ENCODE peak calls at places on chromosomes 2 and 18, in four cellular contexts. Y is mucosa of descending colon, U is heart right ventricle, V is body of pancreas. D is an unnamed sample.

GRCh38 chr2:170101789-170102188 is 76.2 kb upstream of the MYO3B start:
- DNase-seq in V (no peak), U (no peak), Y (no peak), D (no peak)

GRCh38 chr2:156892449-156893335 is 364.8 kb upstream of the GALNT5 start:
- DNase-seq in Y (no peak), U (no peak), V (no peak), D (peak; percentile 30)

GRCh38 chr2:170929686-170930050 is 615 bp downstream of the GORASP2 start:
- DNase-seq in Y (peak; percentile 80), V (peak; percentile 82), U (no peak), D (peak; percentile 17)

GRCh38 chr2:102615620-102616436 is 3.5 kb upstream of the SLC9A2 start:
- DNase-seq in U (peak; percentile 7), Y (peak; percentile 64), V (peak; percentile 66), D (peak; percentile 24)

GRCh38 chr2:38875227-38875575 is 533 bp downstream of the DHX57 start:
- DNase-seq in Y (no peak), V (no peak), U (no peak), D (no peak)

GRCh38 chr18:2459886-2460285 is 111.4 kb downstream of the METTL4 start:
- DNase-seq in U (no peak), Y (no peak), V (no peak), D (peak; percentile 40)

GRCh38 chr2:235946590-235946989 is 221.6 kb downstream of the GBX2 start:
- DNase-seq in Y (no peak), U (no peak), V (no peak), D (no peak)

GRCh38 chr2:20164061-20164733 is 60.7 kb downstream of the SDC1 start:
- DNase-seq in V (no peak), Y (no peak), U (no peak), D (peak; percentile 19)

GRCh38 chr18:26003391-26003790 is 87.0 kb downstream of the SS18 start:
- DNase-seq in U (no peak), V (peak; percentile 28), Y (no peak), D (no peak)

GRCh38 chr2:85905187-85905666 is 16.4 kb upstream of the ST3GAL5 start:
- DNase-seq in Y (no peak), V (no peak), U (no peak), D (peak; percentile 89)

GRCh38 chr18:9612215-9612830 is 2.0 kb downstream of the PPP4R1 start:
- DNase-seq in Y (no peak), U (peak; percentile 14), V (peak; percentile 60), D (peak; percentile 32)
- H3K4me3 ChIP-seq in Y (no peak overlapping the region), U (no peak overlapping the region), V (no peak overlapping the region), D (peak overlapping the region; percentile 74)

GRCh38 chr18:32110005-32110404 is 18.3 kb downstream of the RNF138 start:
- DNase-seq in U (no peak), V (no peak), Y (no peak), D (no peak)

GRCh38 chr18:32111706-32112105 is 20.0 kb downstream of the RNF138 start:
- DNase-seq in Y (no peak), U (no peak), V (no peak), D (no peak)

DNA sequence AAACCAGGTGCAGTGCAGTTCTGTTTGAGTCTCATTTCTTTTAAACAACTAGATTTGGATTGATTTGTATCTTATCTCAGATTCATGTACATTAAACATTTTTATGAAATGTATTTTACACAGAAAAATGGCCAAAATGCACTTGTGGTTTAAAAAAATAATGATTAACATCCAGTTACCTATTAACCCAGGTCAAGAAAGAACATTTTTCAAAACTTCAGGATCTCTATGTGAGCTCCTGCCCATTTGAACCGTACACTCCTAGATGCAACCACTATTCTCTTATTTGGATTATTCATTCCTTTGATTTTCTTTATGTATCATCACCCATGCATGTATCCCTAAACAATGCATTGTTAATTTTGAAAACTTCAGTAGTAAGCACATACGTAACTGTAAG is 22.6 kb downstream of the RNF138 start:
- DNase-seq in U (no peak), V (no peak), Y (no peak), D (no peak)
- TF ChIP-seq CTCF in U (no peak), V (no peak), Y (no peak), D (no peak)

GRCh38 chr2:199810422-199811250 is 40.4 kb downstream of the FTCDNL1 start:
- DNase-seq in U (no peak), Y (no peak), V (no peak), D (no peak)
- H3K4me3 ChIP-seq in U (no peak overlapping the region), Y (no peak overlapping the region), V (no peak overlapping the region), D (no peak overlapping the region)

DNA sequence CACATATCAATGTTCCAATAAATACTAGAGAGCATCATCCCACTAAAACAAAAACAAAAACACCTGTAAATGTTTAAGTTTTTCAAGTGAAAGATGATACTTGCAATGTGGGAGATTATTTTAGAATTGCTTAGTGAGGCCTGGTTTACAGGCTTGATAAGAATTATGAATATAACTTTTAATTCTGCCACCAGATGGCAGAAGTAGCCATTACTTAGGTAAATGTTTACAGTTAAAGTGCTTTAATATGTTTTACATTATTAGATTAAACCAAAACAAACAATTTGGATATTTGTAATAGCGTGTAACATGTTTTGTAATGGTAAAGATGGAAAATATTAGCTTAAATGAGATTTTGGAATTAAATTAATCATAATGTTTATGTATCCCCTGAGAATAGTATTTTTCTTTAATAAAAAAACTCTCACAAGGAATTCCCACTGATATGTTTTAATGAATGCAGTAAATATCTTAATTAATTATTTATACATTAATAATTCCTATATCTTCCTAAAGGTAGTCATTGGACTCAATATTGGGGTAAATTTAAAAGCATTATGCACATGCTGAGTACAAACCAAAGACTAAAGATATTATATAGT is 522.0 kb downstream of the SPAG16 start:
- DNase-seq in U (no peak), Y (no peak), V (no peak), D (peak; percentile 6)
- TF ChIP-seq CTCF in U (peak; percentile 50), Y (no peak), V (peak; percentile 24), D (peak; percentile 23)

GRCh38 chr2:203706403-203706802 is at the start of gene CD28:
- DNase-seq in Y (peak; percentile 87), U (peak; percentile 37), V (peak; percentile 19), D (no peak)

GRCh38 chr2:203710211-203710610 is 3.8 kb downstream of the CD28 start:
- DNase-seq in Y (no peak), V (no peak), U (no peak), D (no peak)

GRCh38 chr2:203708846-203709815 is 2.7 kb downstream of the CD28 start:
- DNase-seq in Y (no peak), V (no peak), U (no peak), D (no peak)

GRCh38 chr2:203705184-203705583 is 1.3 kb upstream of the CD28 start:
- DNase-seq in V (no peak), Y (no peak), U (no peak), D (no peak)

DNA sequence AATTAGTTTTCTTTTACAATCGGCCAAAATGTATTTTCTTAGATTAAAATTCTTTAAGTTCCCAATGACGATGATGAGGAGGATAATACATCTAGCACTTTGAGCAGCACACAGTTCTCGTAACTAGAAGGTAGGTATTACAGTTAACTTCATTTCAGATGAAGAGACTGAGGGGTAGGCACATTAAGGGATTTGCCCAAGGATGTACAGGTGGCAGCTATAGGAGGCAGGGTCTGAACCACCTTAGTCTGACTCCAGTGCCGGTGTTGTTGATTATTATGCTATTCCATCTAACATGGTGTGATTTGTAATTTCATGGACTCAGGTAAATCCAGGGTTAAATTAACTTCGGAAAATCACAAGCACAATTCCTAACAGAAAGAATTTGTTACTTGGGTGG is 1.1 kb downstream of the CD28 start:
- DNase-seq in U (no peak), Y (no peak), V (no peak), D (no peak)
- H3K4me3 ChIP-seq in U (no peak overlapping the region), Y (no peak overlapping the region), V (no peak overlapping the region), D (no peak overlapping the region)

DNA sequence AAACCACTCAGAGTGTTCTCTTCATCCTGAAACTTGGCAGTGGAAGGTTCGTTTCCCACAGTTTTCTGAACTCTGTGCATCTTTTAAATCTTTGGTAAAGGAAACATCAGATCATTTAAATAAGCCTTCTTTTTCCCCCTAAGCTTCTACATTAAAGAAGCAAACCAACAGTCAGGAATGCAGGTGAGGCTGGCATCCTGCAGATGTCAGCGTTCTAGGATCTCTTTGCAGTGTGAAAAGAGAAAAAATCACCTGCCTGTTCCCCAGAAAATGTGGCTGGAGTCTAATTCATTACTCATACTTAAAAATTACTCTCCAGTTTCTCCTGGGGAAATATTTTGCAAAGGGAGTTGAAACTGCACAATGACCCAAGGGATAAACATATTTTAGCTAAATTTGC is 64.5 kb upstream of the ZCCHC2 start:
- DNase-seq in Y (no peak), U (no peak), V (no peak), D (no peak)
- TF ChIP-seq CTCF in Y (no peak), U (no peak), V (no peak), D (no peak)

GRCh38 chr18:490624-491023 is 9.9 kb downstream of the COLEC12 start:
- DNase-seq in Y (no peak), V (no peak), U (no peak), D (no peak)
- H3K4me3 ChIP-seq in Y (no peak overlapping the region), V (no peak overlapping the region), U (no peak overlapping the region), D (no peak overlapping the region)

DNA sequence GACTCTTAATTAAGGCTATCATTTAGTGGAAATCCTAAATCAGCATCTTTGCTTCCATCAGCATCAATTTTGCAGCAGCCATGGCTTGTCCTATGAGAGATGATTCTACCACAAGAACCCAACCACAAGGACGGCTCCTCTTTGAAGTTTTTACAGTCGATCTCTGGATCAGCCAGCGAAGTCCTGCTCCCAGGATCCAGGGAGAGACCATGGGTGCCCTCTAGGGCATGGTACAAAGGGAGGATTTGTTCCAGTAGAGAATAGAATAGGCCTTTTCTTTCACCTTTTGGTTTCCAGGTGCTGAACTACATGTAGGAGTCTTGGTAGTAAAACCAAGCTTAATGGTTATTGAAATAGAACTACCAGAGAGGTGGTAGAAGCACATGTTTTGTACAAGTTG is 52.7 kb downstream of the TMEM200C start:
- DNase-seq in U (no peak), Y (no peak), V (no peak), D (no peak)
- TF ChIP-seq CTCF in U (no peak), Y (no peak), V (no peak), D (no peak)

DNA sequence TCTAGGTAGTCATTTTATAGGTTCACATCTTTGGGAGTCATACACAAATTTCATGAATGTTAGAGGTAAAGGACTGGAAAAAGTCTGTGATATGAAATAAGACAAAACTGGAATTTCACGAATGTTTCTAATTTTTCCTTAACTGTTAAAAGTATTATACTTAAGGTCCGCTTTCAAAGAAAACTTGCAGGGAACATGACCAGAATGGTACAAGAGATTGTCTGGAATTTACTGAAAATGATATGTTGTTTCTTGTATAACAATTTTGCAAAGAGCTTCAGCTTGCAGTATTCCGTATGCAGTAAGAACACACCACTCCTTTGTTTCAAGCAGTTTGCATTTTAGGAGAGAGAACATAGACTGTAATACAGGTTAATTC is 1.6 kb downstream of the DDX1 start:
- DNase-seq in Y (no peak), U (no peak), V (no peak), D (no peak)
- H3K4me3 ChIP-seq in Y (no peak overlapping the region), U (no peak overlapping the region), V (no peak overlapping the region), D (peak overlapping the region; percentile 79)